ENCODE peak calls at places on chromosomes 13 and 19, in four cellular contexts. S is Peyer's patch, D is GM12892, E is A549. A is an unnamed sample.

GRCh38 chr19:43438291-43439162 is 23.8 kb downstream of the TEX101 start:
- DNase-seq in S (peak; percentile 20), D (no peak), E (peak; percentile 36), A (peak; percentile 63)

GRCh38 chr13:100131863-100132574 is 43.1 kb downstream of the PCCA start:
- DNase-seq in E (peak; percentile 77), D (no peak), S (no peak), A (no peak)

GRCh38 chr13:51058461-51059167 is 52.5 kb downstream of the C13orf42 start:
- DNase-seq in E (no peak), S (no peak), D (no peak), A (no peak)

GRCh38 chr13:85549819-85550218 is 249.4 kb downstream of the SLITRK6 start:
- DNase-seq in D (no peak), E (no peak), S (no peak), A (no peak)

GRCh38 chr19:32316034-32316433 is 29.4 kb upstream of the ZNF507 start:
- DNase-seq in D (no peak), S (no peak), E (no peak), A (no peak)

GRCh38 chr13:74922963-74923362 is 559.0 kb downstream of the TBC1D4 start:
- DNase-seq in D (no peak), S (no peak), E (no peak), A (peak; percentile 45)

GRCh38 chr13:99214232-99214631 is 13.6 kb downstream of the UBAC2 start:
- DNase-seq in S (no peak), E (no peak), D (no peak), A (no peak)

GRCh38 chr13:33025220-33025744 is 9.1 kb downstream of the KL start:
- DNase-seq in D (no peak), E (no peak), S (no peak), A (no peak)

GRCh38 chr13:39306639-39307589 is 268.7 kb downstream of the NHLRC3 start:
- DNase-seq in E (no peak), S (no peak), D (peak; percentile 6), A (no peak)

GRCh38 chr13:101393140-101393539 is 23.2 kb downstream of the NALCN start:
- DNase-seq in E (no peak), S (no peak), D (no peak), A (no peak)

GRCh38 chr19:802888-803561 is 5.8 kb downstream of the PTBP1 start:
- DNase-seq in E (no peak), S (no peak), D (no peak), A (no peak)

GRCh38 chr19:805600-806550 is 8.6 kb downstream of the PTBP1 start:
- DNase-seq in S (no peak), D (no peak), E (no peak), A (no peak)

GRCh38 chr19:805161-805561 is 7.9 kb downstream of the PTBP1 start:
- DNase-seq in D (no peak), S (no peak), E (no peak), A (no peak)

GRCh38 chr19:803686-804418 is 6.6 kb downstream of the PTBP1 start:
- DNase-seq in D (no peak), E (no peak), S (no peak), A (no peak)

GRCh38 chr19:804419-805160 is 7.3 kb downstream of the PTBP1 start:
- DNase-seq in D (no peak), E (no peak), S (no peak), A (no peak)
- TF ChIP-seq POLR2A in D (peak; percentile 19), E (no peak), S (no peak), A (no peak)

GRCh38 chr19:19530889-19531288 is 2.2 kb downstream of the YJEFN3 start:
- DNase-seq in E (no peak), S (no peak), D (no peak), A (no peak)
- TF ChIP-seq POLR2A in E (no peak), S (no peak), D (peak; percentile 18), A (no peak)

GRCh38 chr19:16111160-16111908 is at the start of gene RAB8A:
- DNase-seq in D (peak; percentile 98), S (peak; percentile 99), E (peak; percentile 93), A (peak; percentile 100)
- TF ChIP-seq POLR2A in D (no peak), S (no peak), E (peak; percentile 50), A (peak; percentile 70)

GRCh38 chr13:110402301-110403069 is 95.4 kb downstream of the COL4A2 start:
- DNase-seq in E (no peak), D (no peak), S (no peak), A (no peak)

GRCh38 chr13:110403721-110404120 is 96.6 kb downstream of the COL4A2 start:
- DNase-seq in S (no peak), E (no peak), D (no peak), A (no peak)

GRCh38 chr13:110405597-110406450 is 98.7 kb downstream of the COL4A2 start:
- DNase-seq in S (no peak), D (no peak), E (no peak), A (no peak)

GRCh38 chr13:110403315-110403714 is 96.2 kb downstream of the COL4A2 start:
- DNase-seq in S (no peak), D (no peak), E (no peak), A (no peak)

DNA sequence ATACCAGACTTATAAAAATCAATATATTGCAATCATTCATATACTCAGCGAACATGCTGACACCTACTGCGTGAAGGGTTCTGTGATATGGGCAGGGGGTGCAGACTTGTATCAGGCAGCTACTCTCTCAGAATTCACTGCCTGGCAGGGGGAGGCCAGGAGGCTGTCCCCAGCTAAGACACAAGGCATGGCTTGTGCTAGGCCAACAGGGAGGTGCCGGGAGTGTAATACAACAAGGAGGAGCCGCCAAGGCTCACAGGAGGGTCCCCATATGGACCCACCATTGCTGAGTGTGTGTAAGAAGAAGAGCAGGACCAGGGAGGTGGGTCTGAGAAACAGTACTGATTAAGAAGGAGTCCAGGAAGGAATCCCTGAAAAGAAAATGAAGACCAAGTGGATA is 97.2 kb downstream of the COL4A2 start:
- DNase-seq in S (no peak), D (no peak), E (no peak), A (no peak)
- TF ChIP-seq POLR2A in S (no peak), D (no peak), E (no peak), A (no peak)

DNA sequence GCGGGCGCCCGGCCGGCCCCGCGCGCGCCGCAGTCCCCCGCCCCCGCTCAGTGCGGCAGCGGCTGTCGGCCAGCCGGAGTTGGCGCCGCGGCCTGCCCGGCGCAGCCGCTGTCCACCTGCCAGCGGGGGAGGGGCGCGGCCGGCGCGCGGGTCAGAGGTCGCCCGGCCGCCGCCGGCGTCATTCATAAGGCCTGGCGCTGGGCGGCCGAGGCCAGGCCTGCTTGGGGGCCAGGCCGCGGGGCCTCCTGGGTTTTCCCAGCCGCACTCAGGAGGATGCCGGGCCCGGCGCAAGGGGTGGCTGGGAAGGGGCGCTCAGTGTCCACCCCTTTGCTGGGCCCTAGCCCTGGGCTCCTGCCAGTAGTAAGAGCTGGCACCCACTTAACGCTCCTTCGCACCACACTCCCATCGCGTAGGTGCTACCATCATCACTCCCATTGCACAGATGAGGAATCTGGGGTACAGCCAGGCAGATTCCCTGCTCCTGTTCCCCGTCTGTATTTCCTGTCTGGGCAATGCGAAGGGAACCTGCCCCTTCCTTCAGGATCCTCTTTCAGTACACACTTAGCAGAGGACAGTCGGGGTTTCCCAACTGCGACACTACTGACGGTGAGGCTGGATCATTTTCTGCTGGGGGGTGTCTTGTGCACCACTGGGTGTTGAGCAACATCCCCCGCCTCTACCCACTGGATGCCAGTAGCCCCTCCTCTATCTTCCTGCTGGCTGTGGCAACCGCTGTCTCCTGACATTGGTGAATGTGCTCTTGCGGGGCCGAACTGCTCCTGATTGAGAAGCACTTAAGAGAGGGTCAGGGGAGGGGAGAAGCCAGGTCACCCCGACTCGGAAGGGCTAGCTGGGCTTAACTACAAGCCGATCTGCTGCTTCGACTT is 846 bp upstream of the PRKACA start:
- DNase-seq in E (no peak), D (no peak), S (peak; percentile 49), A (peak; percentile 50)
- TF ChIP-seq POLR2A in E (no peak), D (no peak), S (peak; percentile 61), A (no peak)

GRCh38 chr13:37701306-37701705 is 102.7 kb upstream of the POSTN start:
- DNase-seq in E (no peak), D (no peak), S (no peak), A (no peak)

GRCh38 chr13:37701972-37702371 is 103.4 kb upstream of the POSTN start:
- DNase-seq in D (no peak), S (no peak), E (peak; percentile 1), A (no peak)

GRCh38 chr13:37708101-37708500 is 109.5 kb upstream of the POSTN start:
- DNase-seq in S (no peak), E (no peak), D (no peak), A (no peak)

GRCh38 chr13:37709318-37709717 is 110.8 kb upstream of the POSTN start:
- DNase-seq in E (no peak), S (no peak), D (no peak), A (no peak)

GRCh38 chr13:37706041-37706440 is 107.5 kb upstream of the POSTN start:
- DNase-seq in D (no peak), E (no peak), S (no peak), A (no peak)
- TF ChIP-seq POLR2A in D (no peak), E (no peak), S (no peak), A (no peak)

DNA sequence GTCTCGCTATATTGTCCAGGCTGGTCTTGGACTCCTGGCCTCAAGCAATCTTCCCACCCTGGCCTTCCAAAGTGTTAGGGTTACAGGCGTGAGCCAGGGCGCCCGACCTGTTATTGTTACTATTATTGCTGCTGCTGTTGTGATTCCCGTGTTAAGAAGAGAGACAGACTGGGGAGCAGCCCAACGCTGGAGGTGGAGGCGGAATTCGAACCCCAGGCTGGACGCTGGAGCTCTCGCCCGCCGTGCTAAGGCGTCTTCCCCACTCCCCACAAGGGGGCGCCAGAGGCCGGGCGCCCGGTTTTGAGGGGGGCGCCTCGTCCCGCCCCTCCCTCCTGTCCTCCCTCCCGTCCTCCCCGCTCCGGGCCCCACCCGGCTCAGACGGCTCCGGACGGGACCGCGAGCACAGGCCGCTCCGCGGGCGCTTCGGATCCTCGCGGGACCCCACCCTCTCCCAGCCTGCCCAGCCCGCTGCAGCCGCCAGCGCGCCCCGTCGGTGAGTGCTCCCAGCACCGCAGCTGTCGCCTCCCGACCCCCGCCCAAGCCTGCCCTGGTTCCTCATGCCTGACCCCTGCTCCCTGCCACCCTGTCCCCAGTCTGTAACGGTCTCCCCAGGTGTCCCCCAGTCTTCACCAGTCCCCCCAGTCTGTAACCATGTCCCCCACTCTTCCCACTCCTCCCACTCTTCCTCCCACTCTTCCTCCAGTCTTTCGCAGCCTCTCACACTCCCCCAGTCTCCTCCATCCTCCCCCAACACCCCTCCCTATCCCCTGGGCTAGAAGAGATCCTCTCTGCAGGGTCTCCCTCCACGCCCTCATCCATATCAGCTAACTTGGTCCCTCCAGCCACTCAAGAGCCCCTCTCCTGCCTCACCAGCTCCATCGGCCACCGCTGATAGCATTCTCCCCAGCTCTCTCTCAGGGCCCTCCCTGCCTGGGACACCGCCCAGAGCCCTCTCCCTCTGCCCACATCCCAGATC is at the start of gene EHD2:
- DNase-seq in D (no peak), E (peak; percentile 69), S (no peak), A (peak; percentile 60)
- TF ChIP-seq POLR2A in D (no peak), E (peak; percentile 82), S (peak; percentile 11), A (no peak)

DNA sequence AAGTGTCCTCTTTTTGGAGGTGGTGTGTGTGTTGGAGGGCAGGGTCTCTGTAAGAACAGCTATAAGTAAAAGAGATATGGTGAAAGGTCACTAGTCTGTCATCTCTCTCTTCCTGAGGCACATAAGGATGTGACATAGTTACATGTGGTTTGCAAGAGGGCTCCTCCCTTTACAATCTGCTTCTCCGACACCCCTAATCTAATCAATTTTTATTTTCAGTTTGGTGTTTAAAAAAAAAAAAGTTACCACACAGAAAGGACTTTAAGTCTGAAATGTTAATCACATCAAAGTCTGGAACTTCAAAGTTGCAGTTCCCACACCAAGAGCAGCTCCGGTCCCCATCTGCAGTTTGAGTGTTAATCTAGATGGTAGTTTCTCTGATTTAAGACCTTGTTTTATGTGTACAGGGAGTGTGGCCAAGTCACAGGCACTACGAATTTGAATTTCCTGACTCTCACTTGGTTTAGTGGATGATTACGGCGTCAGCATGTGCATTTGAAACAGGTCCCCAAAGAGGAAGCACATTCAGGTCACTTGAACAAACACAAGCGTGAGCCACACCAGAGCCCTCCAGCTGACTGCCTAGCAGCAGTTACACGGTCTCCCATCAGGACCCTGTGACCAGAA is 53.1 kb downstream of the FOXO1 start:
- DNase-seq in E (no peak), S (peak; percentile 67), D (peak; percentile 27), A (no peak)
- TF ChIP-seq POLR2A in E (no peak), S (no peak), D (peak; percentile 41), A (no peak)

A was measured in erythroblast.